ENCODE peak calls at places on chromosomes 11 and 22, in six cellular contexts. One of them, this sample, is unnamed.

GRCh38 chr11:111748035-111748804 is 18.0 kb downstream of the PPP2R1B start:
- DNase-seq in K562: no peak
- DNase-seq in IMR-90: no peak
- DNase-seq in SK-N-SH: no peak
- DNase-seq in GM12878: no peak
- DNase-seq in HepG2: no peak
- DNase-seq in this sample: no peak

GRCh38 chr22:32531955-32532818 is 57.6 kb downstream of the FBXO7 start:
- DNase-seq in K562: peak
- DNase-seq in IMR-90: peak
- DNase-seq in SK-N-SH: peak
- DNase-seq in GM12878: no peak
- DNase-seq in HepG2: peak
- DNase-seq in this sample: no peak

GRCh38 chr22:22941831-22942510 is 54.4 kb downstream of the IGLL5 start:
- DNase-seq in K562: no peak
- DNase-seq in IMR-90: no peak
- DNase-seq in SK-N-SH: no peak
- DNase-seq in GM12878: no peak
- DNase-seq in HepG2: no peak
- DNase-seq in this sample: no peak

GRCh38 chr22:28279888-28280287 is 360.8 kb upstream of the PITPNB start:
- DNase-seq in K562: no peak
- DNase-seq in IMR-90: peak
- DNase-seq in SK-N-SH: no peak
- DNase-seq in GM12878: no peak
- DNase-seq in HepG2: no peak
- DNase-seq in this sample: no peak

GRCh38 chr22:50604256-50604580 is 3.6 kb downstream of the MAPK8IP2 start:
- DNase-seq in K562: no peak
- DNase-seq in IMR-90: no peak
- DNase-seq in SK-N-SH: no peak
- DNase-seq in GM12878: no peak
- DNase-seq in HepG2: no peak
- DNase-seq in this sample: no peak

GRCh38 chr11:64237484-64237951 is 3.1 kb downstream of the VEGFB start:
- DNase-seq in K562: no peak
- DNase-seq in IMR-90: no peak
- DNase-seq in SK-N-SH: no peak
- DNase-seq in GM12878: no peak
- DNase-seq in HepG2: peak
- DNase-seq in this sample: no peak

GRCh38 chr11:2092956-2093412 is 46.2 kb downstream of the IGF2 start:
- DNase-seq in K562: no peak
- DNase-seq in IMR-90: peak
- DNase-seq in SK-N-SH: peak
- DNase-seq in GM12878: no peak
- DNase-seq in HepG2: no peak
- DNase-seq in this sample: no peak

GRCh38 chr22:46084376-46084775 is 66.0 kb upstream of the PPARA start:
- DNase-seq in K562: no peak
- DNase-seq in IMR-90: no peak
- DNase-seq in SK-N-SH: no peak
- DNase-seq in GM12878: no peak
- DNase-seq in HepG2: no peak
- DNase-seq in this sample: no peak

GRCh38 chr22:20583471-20583922 is 76.1 kb downstream of the MED15 start:
- DNase-seq in K562: no peak
- DNase-seq in IMR-90: no peak
- DNase-seq in SK-N-SH: no peak
- DNase-seq in GM12878: no peak
- DNase-seq in HepG2: no peak
- DNase-seq in this sample: peak

GRCh38 chr22:36065462-36065774 is 36.8 kb upstream of the RBFOX2 start:
- DNase-seq in K562: no peak
- DNase-seq in IMR-90: no peak
- DNase-seq in SK-N-SH: no peak
- DNase-seq in GM12878: no peak
- DNase-seq in HepG2: no peak
- DNase-seq in this sample: no peak

GRCh38 chr22:26679003-26679629 is 21.7 kb downstream of the MIAT start:
- DNase-seq in K562: peak
- DNase-seq in IMR-90: peak
- DNase-seq in SK-N-SH: peak
- DNase-seq in GM12878: peak
- DNase-seq in HepG2: peak
- DNase-seq in this sample: peak

GRCh38 chr11:105429421-105429965 is 180.4 kb upstream of the GRIA4 start:
- DNase-seq in K562: no peak
- DNase-seq in IMR-90: no peak
- DNase-seq in SK-N-SH: peak
- DNase-seq in GM12878: no peak
- DNase-seq in HepG2: no peak
- DNase-seq in this sample: no peak

GRCh38 chr11:90204832-90205646 is 17.8 kb downstream of the CHORDC1 start:
- DNase-seq in K562: peak
- DNase-seq in IMR-90: peak
- DNase-seq in SK-N-SH: peak
- DNase-seq in GM12878: no peak
- DNase-seq in HepG2: peak
- DNase-seq in this sample: peak

GRCh38 chr22:30754971-30755759 is 60.5 kb downstream of the OSBP2 start:
- DNase-seq in K562: peak
- DNase-seq in IMR-90: peak
- DNase-seq in SK-N-SH: peak
- DNase-seq in GM12878: no peak
- DNase-seq in HepG2: peak
- DNase-seq in this sample: peak

GRCh38 chr11:72716291-72716690 is 35.9 kb downstream of the ARAP1 start:
- DNase-seq in K562: no peak
- DNase-seq in IMR-90: peak
- DNase-seq in SK-N-SH: peak
- DNase-seq in GM12878: no peak
- DNase-seq in HepG2: no peak
- DNase-seq in this sample: no peak

GRCh38 chr11:125075900-125076317 is 12.8 kb downstream of the SLC37A2 start:
- DNase-seq in K562: peak
- DNase-seq in IMR-90: no peak
- DNase-seq in SK-N-SH: no peak
- DNase-seq in GM12878: no peak
- DNase-seq in HepG2: no peak
- DNase-seq in this sample: no peak

GRCh38 chr22:19330865-19331418 is 39.4 kb upstream of the CLTCL1 start:
- DNase-seq in K562: no peak
- DNase-seq in IMR-90: no peak
- DNase-seq in SK-N-SH: no peak
- DNase-seq in GM12878: no peak
- DNase-seq in HepG2: no peak
- DNase-seq in this sample: no peak

GRCh38 chr22:24134090-24134846 is 47.0 kb upstream of the SUSD2 start:
- DNase-seq in K562: no peak
- DNase-seq in IMR-90: no peak
- DNase-seq in SK-N-SH: no peak
- DNase-seq in GM12878: no peak
- DNase-seq in HepG2: no peak
- DNase-seq in this sample: no peak
- TF ChIP-seq SMC3 in K562: no peak
- TF ChIP-seq SMC3 in IMR-90: no peak
- TF ChIP-seq SMC3 in SK-N-SH: no peak
- TF ChIP-seq SMC3 in GM12878: no peak
- TF ChIP-seq SMC3 in HepG2: no peak
- TF ChIP-seq SMC3 in this sample: no peak

GRCh38 chr11:62202910-62203309 is 5.6 kb upstream of the SCGB2A1 start:
- DNase-seq in K562: no peak
- DNase-seq in IMR-90: no peak
- DNase-seq in SK-N-SH: no peak
- DNase-seq in GM12878: no peak
- DNase-seq in HepG2: no peak
- DNase-seq in this sample: no peak
- TF ChIP-seq SMC3 in K562: no peak
- TF ChIP-seq SMC3 in IMR-90: no peak
- TF ChIP-seq SMC3 in SK-N-SH: no peak
- TF ChIP-seq SMC3 in GM12878: no peak
- TF ChIP-seq SMC3 in HepG2: no peak
- TF ChIP-seq SMC3 in this sample: no peak

DNA sequence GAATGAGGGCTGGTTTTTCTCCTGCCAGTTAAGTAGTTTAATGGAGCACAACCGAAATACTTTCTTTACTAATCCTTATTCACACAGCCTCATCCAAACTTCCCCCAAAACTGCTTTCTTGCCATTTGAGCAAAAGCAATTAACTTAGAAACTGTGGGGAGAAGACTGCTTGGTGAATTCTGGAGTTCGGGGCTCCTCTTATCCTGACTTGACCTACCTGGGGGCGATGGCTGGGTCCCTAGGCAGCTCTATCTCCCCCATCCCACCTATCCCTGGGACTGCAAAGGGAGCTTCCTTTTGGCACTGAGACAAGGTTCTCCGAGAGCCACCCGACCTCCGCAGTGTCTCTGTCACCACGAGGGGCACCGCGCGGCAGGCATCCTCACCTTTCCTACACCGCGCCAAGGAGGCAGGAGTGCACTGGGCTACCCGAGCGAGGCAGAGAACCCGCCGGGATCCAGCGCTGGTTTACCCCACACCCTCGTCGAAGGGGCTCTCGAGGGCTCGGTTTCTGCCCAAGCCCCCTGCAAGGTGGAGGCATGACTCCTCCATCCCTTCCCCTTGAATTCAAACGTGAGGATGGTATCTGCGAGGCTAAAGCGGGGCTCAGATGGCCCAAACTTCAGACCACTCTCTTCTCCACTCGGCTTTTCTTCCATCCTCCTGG is 731 bp downstream of the DESI1 start:
- DNase-seq in K562: peak
- DNase-seq in IMR-90: no peak
- DNase-seq in SK-N-SH: peak
- DNase-seq in GM12878: no peak
- DNase-seq in HepG2: peak
- DNase-seq in this sample: no peak
- TF ChIP-seq SMC3 in K562: no peak
- TF ChIP-seq SMC3 in IMR-90: no peak
- TF ChIP-seq SMC3 in SK-N-SH: no peak
- TF ChIP-seq SMC3 in GM12878: no peak
- TF ChIP-seq SMC3 in HepG2: no peak
- TF ChIP-seq SMC3 in this sample: no peak

GRCh38 chr22:43273902-43274484 is 69.2 kb downstream of the SCUBE1 start:
- DNase-seq in K562: peak
- DNase-seq in IMR-90: peak
- DNase-seq in SK-N-SH: peak
- DNase-seq in GM12878: peak
- DNase-seq in HepG2: peak
- DNase-seq in this sample: peak

GRCh38 chr22:43272301-43272700 is 70.9 kb downstream of the SCUBE1 start:
- DNase-seq in K562: no peak
- DNase-seq in IMR-90: peak
- DNase-seq in SK-N-SH: no peak
- DNase-seq in GM12878: no peak
- DNase-seq in HepG2: no peak
- DNase-seq in this sample: no peak

GRCh38 chr22:43274595-43275240 is 68.5 kb downstream of the SCUBE1 start:
- DNase-seq in K562: no peak
- DNase-seq in IMR-90: no peak
- DNase-seq in SK-N-SH: no peak
- DNase-seq in GM12878: no peak
- DNase-seq in HepG2: no peak
- DNase-seq in this sample: no peak

GRCh38 chr22:43270949-43271348 is 72.2 kb downstream of the SCUBE1 start:
- DNase-seq in K562: no peak
- DNase-seq in IMR-90: no peak
- DNase-seq in SK-N-SH: no peak
- DNase-seq in GM12878: no peak
- DNase-seq in HepG2: no peak
- DNase-seq in this sample: no peak

DNA sequence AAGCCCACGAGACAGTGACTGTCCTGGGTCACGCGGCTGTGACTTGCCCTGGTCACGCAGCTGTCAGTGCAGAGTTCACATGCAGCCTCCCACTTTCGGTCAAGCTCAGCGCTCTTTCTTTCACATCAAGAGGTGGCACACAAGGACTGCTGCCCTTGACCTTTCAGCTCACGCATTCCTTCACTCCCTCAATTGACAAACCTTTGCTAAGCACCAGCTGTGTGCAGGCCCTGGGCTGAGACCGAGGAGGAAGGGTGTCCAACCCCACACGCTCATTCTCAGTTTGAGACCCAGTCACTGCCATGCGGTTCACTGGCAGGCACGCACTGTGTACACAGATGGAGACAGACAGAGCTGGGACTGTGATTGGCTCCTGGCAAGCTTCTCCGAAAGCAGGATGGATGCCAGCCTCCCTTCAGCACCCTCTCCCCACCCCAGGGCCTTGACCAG is 70.3 kb downstream of the SCUBE1 start:
- DNase-seq in K562: no peak
- DNase-seq in IMR-90: no peak
- DNase-seq in SK-N-SH: no peak
- DNase-seq in GM12878: no peak
- DNase-seq in HepG2: no peak
- DNase-seq in this sample: no peak
- TF ChIP-seq SMC3 in K562: no peak
- TF ChIP-seq SMC3 in IMR-90: no peak
- TF ChIP-seq SMC3 in SK-N-SH: no peak
- TF ChIP-seq SMC3 in GM12878: no peak
- TF ChIP-seq SMC3 in HepG2: no peak
- TF ChIP-seq SMC3 in this sample: no peak

GRCh38 chr11:14184548-14184947 is 174.4 kb downstream of the RRAS2 start:
- DNase-seq in K562: no peak
- DNase-seq in IMR-90: no peak
- DNase-seq in SK-N-SH: no peak
- DNase-seq in GM12878: no peak
- DNase-seq in HepG2: peak
- DNase-seq in this sample: no peak
- TF ChIP-seq SMC3 in K562: no peak
- TF ChIP-seq SMC3 in IMR-90: no peak
- TF ChIP-seq SMC3 in SK-N-SH: no peak
- TF ChIP-seq SMC3 in GM12878: no peak
- TF ChIP-seq SMC3 in HepG2: no peak
- TF ChIP-seq SMC3 in this sample: no peak

GRCh38 chr11:130121430-130121978 is 38.1 kb upstream of the ST14 start:
- DNase-seq in K562: no peak
- DNase-seq in IMR-90: peak
- DNase-seq in SK-N-SH: no peak
- DNase-seq in GM12878: no peak
- DNase-seq in HepG2: no peak
- DNase-seq in this sample: no peak
- TF ChIP-seq SMC3 in K562: no peak
- TF ChIP-seq SMC3 in IMR-90: no peak
- TF ChIP-seq SMC3 in SK-N-SH: no peak
- TF ChIP-seq SMC3 in GM12878: no peak
- TF ChIP-seq SMC3 in HepG2: no peak
- TF ChIP-seq SMC3 in this sample: no peak